ENCODE peak calls at places on chromosomes 12 and 14, in ten cellular contexts. One of them, this sample, is unnamed.

GRCh38 chr12:43882578-43883178 is 46.8 kb downstream of the TMEM117 start:
- DNase-seq in BJ: peak
- DNase-seq in fibroblast of lung: peak
- DNase-seq in tibial artery: no peak
- DNase-seq in transverse colon: peak
- DNase-seq in bronchial epithelial cell: peak
- DNase-seq in AG10803: peak
- DNase-seq in spleen: no peak
- DNase-seq in stomach: no peak
- DNase-seq in gastrocnemius medialis: no peak
- DNase-seq in this sample: peak

GRCh38 chr12:77500124-77500523 is 330.6 kb upstream of the NAV3 start:
- DNase-seq in BJ: no peak
- DNase-seq in fibroblast of lung: no peak
- DNase-seq in tibial artery: no peak
- DNase-seq in transverse colon: no peak
- DNase-seq in bronchial epithelial cell: no peak
- DNase-seq in AG10803: no peak
- DNase-seq in spleen: no peak
- DNase-seq in stomach: no peak
- DNase-seq in gastrocnemius medialis: no peak
- DNase-seq in this sample: peak

GRCh38 chr14:91946313-91947195 is 940 bp downstream of the FBLN5 start:
- DNase-seq in BJ: no peak
- DNase-seq in fibroblast of lung: peak
- DNase-seq in tibial artery: no peak
- DNase-seq in transverse colon: no peak
- DNase-seq in bronchial epithelial cell: no peak
- DNase-seq in AG10803: peak
- DNase-seq in spleen: no peak
- DNase-seq in stomach: no peak
- DNase-seq in gastrocnemius medialis: no peak
- DNase-seq in this sample: peak

GRCh38 chr12:95623554-95624170 is 72.4 kb upstream of the USP44 start:
- DNase-seq in BJ: peak
- DNase-seq in fibroblast of lung: peak
- DNase-seq in tibial artery: peak
- DNase-seq in transverse colon: peak
- DNase-seq in bronchial epithelial cell: peak
- DNase-seq in AG10803: peak
- DNase-seq in spleen: peak
- DNase-seq in stomach: peak
- DNase-seq in gastrocnemius medialis: peak
- DNase-seq in this sample: peak

GRCh38 chr14:99930420-99931274 is 134.6 kb upstream of the EVL start:
- DNase-seq in BJ: no peak
- DNase-seq in fibroblast of lung: peak
- DNase-seq in tibial artery: no peak
- DNase-seq in transverse colon: no peak
- DNase-seq in bronchial epithelial cell: no peak
- DNase-seq in AG10803: peak
- DNase-seq in spleen: no peak
- DNase-seq in stomach: no peak
- DNase-seq in gastrocnemius medialis: no peak
- DNase-seq in this sample: peak

GRCh38 chr12:470133-470532 is 10.4 kb downstream of the B4GALNT3 start:
- DNase-seq in BJ: no peak
- DNase-seq in fibroblast of lung: no peak
- DNase-seq in tibial artery: no peak
- DNase-seq in transverse colon: no peak
- DNase-seq in bronchial epithelial cell: no peak
- DNase-seq in AG10803: no peak
- DNase-seq in spleen: no peak
- DNase-seq in stomach: no peak
- DNase-seq in gastrocnemius medialis: no peak
- DNase-seq in this sample: no peak

GRCh38 chr12:114408415-114408814 is 2.5 kb upstream of the TBX5 start:
- DNase-seq in BJ: no peak
- DNase-seq in fibroblast of lung: no peak
- DNase-seq in tibial artery: no peak
- DNase-seq in transverse colon: no peak
- DNase-seq in bronchial epithelial cell: no peak
- DNase-seq in AG10803: no peak
- DNase-seq in spleen: no peak
- DNase-seq in stomach: no peak
- DNase-seq in gastrocnemius medialis: no peak
- DNase-seq in this sample: no peak

GRCh38 chr12:114794049-114794558 is 110.1 kb upstream of the TBX3 start:
- DNase-seq in BJ: no peak
- DNase-seq in fibroblast of lung: no peak
- DNase-seq in tibial artery: no peak
- DNase-seq in transverse colon: no peak
- DNase-seq in bronchial epithelial cell: no peak
- DNase-seq in AG10803: no peak
- DNase-seq in spleen: no peak
- DNase-seq in stomach: no peak
- DNase-seq in gastrocnemius medialis: no peak
- DNase-seq in this sample: no peak

GRCh38 chr12:100455896-100456295 is 17.8 kb upstream of the NR1H4 start:
- DNase-seq in BJ: no peak
- DNase-seq in fibroblast of lung: no peak
- DNase-seq in tibial artery: no peak
- DNase-seq in transverse colon: no peak
- DNase-seq in bronchial epithelial cell: no peak
- DNase-seq in AG10803: no peak
- DNase-seq in spleen: no peak
- DNase-seq in stomach: no peak
- DNase-seq in gastrocnemius medialis: no peak
- DNase-seq in this sample: no peak

GRCh38 chr14:94132285-94132887 is 3.0 kb upstream of the IFI27L2 start:
- DNase-seq in BJ: no peak
- DNase-seq in fibroblast of lung: peak
- DNase-seq in tibial artery: no peak
- DNase-seq in transverse colon: peak
- DNase-seq in bronchial epithelial cell: peak
- DNase-seq in AG10803: peak
- DNase-seq in spleen: no peak
- DNase-seq in stomach: peak
- DNase-seq in gastrocnemius medialis: no peak
- DNase-seq in this sample: peak

GRCh38 chr12:124678421-124678893 is 111.0 kb upstream of the NCOR2 start:
- DNase-seq in BJ: no peak
- DNase-seq in fibroblast of lung: no peak
- DNase-seq in tibial artery: no peak
- DNase-seq in transverse colon: no peak
- DNase-seq in bronchial epithelial cell: no peak
- DNase-seq in AG10803: no peak
- DNase-seq in spleen: no peak
- DNase-seq in stomach: no peak
- DNase-seq in gastrocnemius medialis: no peak
- DNase-seq in this sample: no peak

GRCh38 chr12:113325938-113326337 is 9.0 kb downstream of the SLC8B1 start:
- DNase-seq in BJ: peak
- DNase-seq in fibroblast of lung: peak
- DNase-seq in tibial artery: no peak
- DNase-seq in transverse colon: no peak
- DNase-seq in bronchial epithelial cell: no peak
- DNase-seq in AG10803: peak
- DNase-seq in spleen: no peak
- DNase-seq in stomach: no peak
- DNase-seq in gastrocnemius medialis: no peak
- DNase-seq in this sample: peak

GRCh38 chr14:95255487-95255886 is 64.2 kb downstream of the CLMN start:
- DNase-seq in BJ: no peak
- DNase-seq in fibroblast of lung: peak
- DNase-seq in tibial artery: no peak
- DNase-seq in transverse colon: peak
- DNase-seq in bronchial epithelial cell: peak
- DNase-seq in AG10803: peak
- DNase-seq in spleen: no peak
- DNase-seq in stomach: peak
- DNase-seq in gastrocnemius medialis: no peak
- DNase-seq in this sample: peak

DNA sequence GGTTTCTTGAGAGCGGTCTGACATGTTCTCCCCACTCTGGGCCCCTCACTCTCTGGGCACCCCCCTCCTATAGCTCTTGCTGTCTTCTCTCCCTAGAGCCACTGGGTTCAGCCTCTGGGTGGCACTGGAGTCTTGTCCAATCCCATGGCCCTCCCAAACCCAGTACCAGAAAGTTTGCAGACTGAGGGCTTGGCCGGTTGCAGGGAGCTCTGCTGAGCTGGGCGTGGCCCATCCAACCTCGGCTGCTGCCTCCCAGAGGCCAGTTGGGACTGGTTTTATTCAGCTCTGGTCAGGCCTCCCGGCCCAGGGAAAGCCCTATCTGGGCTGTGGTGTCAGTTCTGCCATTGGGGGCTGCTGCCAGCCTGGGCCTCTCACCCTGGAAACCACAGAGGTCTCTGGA is 37.9 kb downstream of the ISCA2 start:
- DNase-seq in BJ: no peak
- DNase-seq in fibroblast of lung: peak
- DNase-seq in tibial artery: no peak
- DNase-seq in transverse colon: peak
- DNase-seq in bronchial epithelial cell: peak
- DNase-seq in AG10803: peak
- DNase-seq in spleen: no peak
- DNase-seq in stomach: peak
- DNase-seq in gastrocnemius medialis: no peak
- DNase-seq in this sample: peak
- TF ChIP-seq CTCF in BJ: no peak
- TF ChIP-seq CTCF in fibroblast of lung: peak
- TF ChIP-seq CTCF in tibial artery: no peak
- TF ChIP-seq CTCF in transverse colon: no peak
- TF ChIP-seq CTCF in bronchial epithelial cell: peak
- TF ChIP-seq CTCF in AG10803: peak
- TF ChIP-seq CTCF in spleen: no peak
- TF ChIP-seq CTCF in stomach: no peak
- TF ChIP-seq CTCF in gastrocnemius medialis: no peak
- TF ChIP-seq CTCF in this sample: peak

DNA sequence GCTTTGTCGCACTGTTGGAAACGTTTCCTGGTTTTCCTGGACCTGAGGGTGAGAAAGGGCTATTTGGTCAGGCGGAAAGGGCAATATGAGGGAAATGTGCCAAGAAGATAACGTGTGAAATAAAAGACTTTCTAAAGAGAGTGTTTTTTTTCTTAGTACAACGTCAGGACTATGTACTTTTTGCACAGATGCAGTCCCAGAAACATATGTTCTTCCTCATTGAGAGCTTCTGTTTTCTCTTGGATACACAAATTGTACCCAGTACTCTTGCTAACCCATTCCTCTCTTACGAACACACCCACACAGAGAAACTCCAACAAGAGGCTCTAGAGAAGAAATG is 669 bp upstream of the PKP2 start:
- DNase-seq in BJ: no peak
- DNase-seq in fibroblast of lung: peak
- DNase-seq in tibial artery: no peak
- DNase-seq in transverse colon: no peak
- DNase-seq in bronchial epithelial cell: no peak
- DNase-seq in AG10803: no peak
- DNase-seq in spleen: no peak
- DNase-seq in stomach: no peak
- DNase-seq in gastrocnemius medialis: no peak
- DNase-seq in this sample: no peak
- H3K4me3 ChIP-seq in BJ: no peak
- H3K4me3 ChIP-seq in fibroblast of lung: no peak
- H3K4me3 ChIP-seq in tibial artery: peak
- H3K4me3 ChIP-seq in transverse colon: no peak
- H3K4me3 ChIP-seq in bronchial epithelial cell: peak
- H3K4me3 ChIP-seq in AG10803: no peak
- H3K4me3 ChIP-seq in spleen: peak
- H3K4me3 ChIP-seq in stomach: peak
- H3K4me3 ChIP-seq in gastrocnemius medialis: peak
- H3K4me3 ChIP-seq in this sample: peak

DNA sequence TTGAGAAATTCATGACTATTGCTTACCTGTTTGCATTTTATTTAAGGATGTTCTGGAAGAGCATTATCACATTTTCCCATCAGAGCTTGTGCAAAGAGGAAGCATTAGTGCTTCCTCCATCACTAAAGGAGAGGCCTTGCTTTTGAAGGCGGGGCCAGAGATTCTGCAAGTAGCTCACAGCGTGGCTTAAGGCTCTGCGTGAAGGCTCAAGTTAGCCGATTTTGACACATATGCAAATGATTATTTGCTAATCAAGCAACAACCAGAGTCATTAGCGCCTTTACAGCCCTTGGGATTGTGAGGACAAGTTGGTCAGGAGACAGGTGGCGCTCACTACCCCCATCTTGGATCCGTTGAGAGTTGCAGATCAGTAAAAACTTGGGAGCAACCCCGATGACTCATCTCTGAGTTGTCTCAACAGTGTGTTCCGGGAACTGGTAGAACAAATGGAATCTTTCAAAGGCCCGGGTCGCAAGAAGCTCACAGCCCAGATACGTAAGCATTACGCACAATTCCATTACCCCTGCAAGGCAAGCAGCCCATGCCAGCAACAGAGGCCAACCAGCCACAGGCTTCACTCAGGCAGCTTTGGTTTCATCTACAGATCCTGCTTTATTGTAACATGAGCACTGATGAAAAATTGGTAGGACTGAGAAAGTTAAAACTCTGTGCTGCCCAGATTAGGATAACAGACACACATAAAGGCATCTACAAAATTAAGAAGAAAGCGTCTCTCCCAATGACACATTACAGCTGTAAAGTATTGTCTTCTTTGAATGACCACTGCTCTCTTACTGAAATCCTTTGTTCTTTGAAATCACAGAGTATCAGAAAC is 34.9 kb upstream of the SPTSSA start:
- DNase-seq in BJ: peak
- DNase-seq in fibroblast of lung: peak
- DNase-seq in tibial artery: peak
- DNase-seq in transverse colon: peak
- DNase-seq in bronchial epithelial cell: peak
- DNase-seq in AG10803: peak
- DNase-seq in spleen: no peak
- DNase-seq in stomach: peak
- DNase-seq in gastrocnemius medialis: peak
- DNase-seq in this sample: peak
- TF ChIP-seq CTCF in BJ: peak
- TF ChIP-seq CTCF in fibroblast of lung: peak
- TF ChIP-seq CTCF in tibial artery: no peak
- TF ChIP-seq CTCF in transverse colon: peak
- TF ChIP-seq CTCF in bronchial epithelial cell: peak
- TF ChIP-seq CTCF in AG10803: peak
- TF ChIP-seq CTCF in spleen: no peak
- TF ChIP-seq CTCF in stomach: no peak
- TF ChIP-seq CTCF in gastrocnemius medialis: no peak
- TF ChIP-seq CTCF in this sample: peak

DNA sequence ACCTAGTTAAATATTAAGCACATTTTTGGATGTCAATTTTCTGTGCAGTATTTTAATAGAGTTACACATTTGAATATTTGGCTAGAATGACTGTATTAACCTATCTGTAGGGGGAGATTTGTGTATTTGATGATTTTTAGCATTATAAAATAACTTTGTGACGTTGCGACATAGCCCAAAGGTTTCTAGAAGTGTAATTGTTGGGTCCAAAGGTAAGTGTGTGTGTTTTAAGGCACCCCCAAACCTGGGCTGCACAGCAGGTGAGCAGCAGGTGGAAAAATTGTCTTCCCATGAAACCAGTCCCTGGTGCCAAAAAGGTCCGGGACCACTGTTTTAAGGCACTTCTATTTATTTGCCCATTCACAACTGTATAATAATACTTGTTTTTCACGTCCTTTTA is 3.3 kb downstream of the CCT2 start:
- DNase-seq in BJ: no peak
- DNase-seq in fibroblast of lung: no peak
- DNase-seq in tibial artery: no peak
- DNase-seq in transverse colon: no peak
- DNase-seq in bronchial epithelial cell: no peak
- DNase-seq in AG10803: no peak
- DNase-seq in spleen: no peak
- DNase-seq in stomach: no peak
- DNase-seq in gastrocnemius medialis: no peak
- DNase-seq in this sample: no peak
- H3K4me3 ChIP-seq in BJ: no peak
- H3K4me3 ChIP-seq in fibroblast of lung: no peak
- H3K4me3 ChIP-seq in tibial artery: no peak
- H3K4me3 ChIP-seq in transverse colon: no peak
- H3K4me3 ChIP-seq in bronchial epithelial cell: no peak
- H3K4me3 ChIP-seq in AG10803: no peak
- H3K4me3 ChIP-seq in spleen: no peak
- H3K4me3 ChIP-seq in stomach: no peak
- H3K4me3 ChIP-seq in gastrocnemius medialis: no peak
- H3K4me3 ChIP-seq in this sample: no peak